ENCODE peak calls at places on chromosomes 12 and 14, in nine cellular contexts. K is right lobe of liver, B is cardiac muscle cell, Z is GM23248, Y is T-helper 17 cell, N is thoracic aorta, M is tibial artery, T is A673, W is stomach. X is an unnamed sample.
A peak's percentile ranks its signal among the peaks of the same experiment; 100 is the strongest.

GRCh38 chr12:116771651-116772050 is 33.5 kb downstream of the RNFT2 start:
- DNase-seq in B (no peak), W (no peak), N (no peak), K (no peak), T (no peak), M (no peak), Y (no peak), Z (no peak), X (no peak)

GRCh38 chr12:3171195-3171591 is 94.0 kb downstream of the TSPAN9 start:
- DNase-seq in W (no peak), Z (no peak), N (no peak), B (peak; percentile 14), K (no peak), Y (no peak), M (no peak), T (no peak), X (no peak)

GRCh38 chr12:130044991-130045621 is 117.2 kb upstream of the FZD10 start:
- DNase-seq in N (no peak), Y (no peak), B (no peak), Z (no peak), K (peak; percentile 71), W (no peak), T (no peak), M (no peak), X (no peak)

GRCh38 chr14:100573757-100574641 is 13.2 kb downstream of the BEGAIN start:
- DNase-seq in T (no peak), M (no peak), W (no peak), N (no peak), B (no peak), Y (no peak), Z (no peak), K (no peak), X (peak; percentile 58)

GRCh38 chr12:21962821-21963220 is 21.6 kb upstream of the ABCC9 start:
- DNase-seq in Z (no peak), Y (no peak), K (no peak), M (no peak), N (no peak), W (no peak), T (no peak), B (no peak), X (no peak)

GRCh38 chr12:116194935-116195431 is 82.5 kb downstream of the MED13L start:
- DNase-seq in B (no peak), W (no peak), K (no peak), T (no peak), N (no peak), M (no peak), Y (peak; percentile 33), Z (no peak), X (no peak)

GRCh38 chr14:92254786-92255185 is 68.2 kb upstream of the SLC24A4 start:
- DNase-seq in B (peak; percentile 61), K (no peak), T (no peak), Y (no peak), W (no peak), Z (peak; percentile 73), M (peak; percentile 69), N (no peak), X (no peak)

GRCh38 chr12:120067084-120067869 is 49.3 kb downstream of the RAB35 start:
- DNase-seq in K (no peak), Z (no peak), Y (no peak), T (no peak), B (no peak), N (no peak), M (no peak), W (no peak), X (no peak)

GRCh38 chr12:68119724-68120211 is 39.8 kb downstream of the IFNG start:
- DNase-seq in M (no peak), W (no peak), B (no peak), Y (no peak), K (no peak), T (no peak), N (no peak), Z (no peak), X (no peak)

GRCh38 chr12:102958073-102958829 is 777 bp downstream of the ASCL1 start:
- DNase-seq in N (no peak), W (no peak), M (no peak), T (no peak), K (no peak), B (peak; percentile 50), Z (peak; percentile 54), Y (no peak), X (no peak)

GRCh38 chr12:106248849-106249371 is 1.1 kb upstream of the CKAP4 start:
- DNase-seq in K (peak; percentile 51), M (no peak), W (no peak), B (peak; percentile 54), N (no peak), Y (no peak), Z (peak; percentile 90), T (peak; percentile 11), X (peak; percentile 64)

GRCh38 chr12:67275380-67275913 is 6.3 kb downstream of the CAND1 start:
- DNase-seq in N (no peak), M (no peak), W (no peak), Z (peak; percentile 22), T (no peak), B (no peak), Y (no peak), K (peak; percentile 68), X (no peak)

GRCh38 chr12:122862110-122862634 is 26.9 kb downstream of the HIP1R start:
- DNase-seq in Z (no peak), K (no peak), B (no peak), N (no peak), W (no peak), M (peak; percentile 44), Y (no peak), T (no peak), X (no peak)

GRCh38 chr12:61854902-61855301 is 405.3 kb upstream of the USP15 start:
- DNase-seq in M (no peak), Z (peak; percentile 2), N (no peak), B (no peak), W (no peak), T (no peak), Y (no peak), K (no peak), X (no peak)

GRCh38 chr12:47615711-47616110 is 90.1 kb downstream of the RPAP3 start:
- DNase-seq in Z (no peak), B (no peak), M (no peak), K (no peak), Y (no peak), N (no peak), W (no peak), T (no peak), X (no peak)

GRCh38 chr12:47609806-47610205 is 96.0 kb downstream of the RPAP3 start:
- DNase-seq in N (no peak), Y (no peak), W (no peak), T (no peak), K (no peak), B (no peak), M (no peak), Z (no peak), X (no peak)

GRCh38 chr12:47614521-47614920 is 91.3 kb downstream of the RPAP3 start:
- DNase-seq in W (no peak), N (no peak), Y (no peak), T (no peak), Z (no peak), B (no peak), M (no peak), K (no peak), X (no peak)

GRCh38 chr12:47612953-47613352 is 92.9 kb downstream of the RPAP3 start:
- DNase-seq in W (no peak), Z (no peak), M (no peak), K (no peak), N (no peak), T (no peak), B (no peak), Y (no peak), X (no peak)

GRCh38 chr12:47610847-47611246 is 95.0 kb downstream of the RPAP3 start:
- DNase-seq in B (no peak), W (no peak), M (no peak), Y (no peak), T (no peak), K (no peak), Z (no peak), N (no peak), X (no peak)
- H3K9me3 ChIP-seq in B (no peaks in the 10 kb centered on the region), W (no peaks in the 10 kb centered on the region), M (no peaks in the 10 kb centered on the region), Y (no peaks in the 10 kb centered on the region), T (peaks cover 3% of the 10 kb centered on the region), K (no peaks in the 10 kb centered on the region), Z (no peaks in the 10 kb centered on the region), N (no peaks in the 10 kb centered on the region), X (peaks cover 15% of the 10 kb centered on the region)

GRCh38 chr14:19799880-19800279 is 3.7 kb upstream of the OR4N2 start:
- DNase-seq in B (no peak), T (no peak), M (peak; percentile 43), W (no peak), Y (no peak), N (no peak), Z (no peak), K (no peak), X (peak; percentile 24)
- H3K9me3 ChIP-seq in B (no peaks in the 10 kb centered on the region), T (peaks cover 19% of the 10 kb centered on the region), M (no peaks in the 10 kb centered on the region), W (no peaks in the 10 kb centered on the region), Y (no peaks in the 10 kb centered on the region), N (no peaks in the 10 kb centered on the region), Z (no peaks in the 10 kb centered on the region), K (no peaks in the 10 kb centered on the region), X (no peaks in the 10 kb centered on the region)

DNA sequence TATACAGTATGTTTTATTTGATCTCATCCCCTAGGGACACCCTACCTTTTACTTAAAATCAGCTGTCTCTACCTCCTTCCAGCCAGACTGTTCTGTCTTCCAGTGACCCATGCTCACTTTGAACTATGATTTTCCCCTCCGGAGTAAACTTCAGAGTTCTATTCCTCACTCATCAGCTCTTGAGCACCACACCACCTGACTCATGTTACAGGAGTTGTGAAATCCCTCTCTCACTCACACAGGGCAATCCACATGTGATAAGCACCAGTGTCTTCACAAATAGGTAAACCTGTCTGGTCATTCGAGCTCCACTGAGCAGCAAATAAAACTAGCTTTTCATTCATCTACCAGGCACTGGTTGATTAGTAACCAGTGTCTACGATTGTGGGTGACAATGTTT is 177.3 kb upstream of the BMP4 start:
- DNase-seq in B (peak; percentile 29), T (no peak), Y (no peak), K (peak; percentile 46), Z (peak; percentile 32), M (no peak), W (no peak), N (no peak), X (no peak)
- H3K9me3 ChIP-seq in B (no peaks in the 10 kb centered on the region), T (no peaks in the 10 kb centered on the region), Y (no peaks in the 10 kb centered on the region), K (no peaks in the 10 kb centered on the region), Z (no peaks in the 10 kb centered on the region), M (no peaks in the 10 kb centered on the region), W (no peaks in the 10 kb centered on the region), N (no peaks in the 10 kb centered on the region), X (no peaks in the 10 kb centered on the region)

GRCh38 chr12:34398366-34398705 is 376.0 kb downstream of the ALG10 start:
- DNase-seq in T (no peak), N (no peak), Y (no peak), B (no peak), M (peak; percentile 49), K (peak; percentile 20), Z (no peak), W (peak; percentile 16), X (peak; percentile 16)

GRCh38 chr12:34398706-34399630 is 376.7 kb downstream of the ALG10 start:
- DNase-seq in N (no peak), T (no peak), Z (no peak), B (no peak), K (peak; percentile 27), M (peak; percentile 57), Y (no peak), W (peak; percentile 16), X (peak; percentile 12)

GRCh38 chr12:34396861-34397590 is 374.7 kb downstream of the ALG10 start:
- DNase-seq in Y (no peak), B (no peak), W (peak; percentile 5), K (peak; percentile 23), M (peak; percentile 56), T (no peak), Z (no peak), N (no peak), X (peak; percentile 15)

GRCh38 chr12:34396006-34396860 is 373.9 kb downstream of the ALG10 start:
- DNase-seq in B (no peak), Z (no peak), T (no peak), M (peak; percentile 51), W (peak; percentile 7), Y (no peak), N (no peak), K (peak; percentile 19), X (peak; percentile 8)

GRCh38 chr12:34397591-34398365 is 375.5 kb downstream of the ALG10 start:
- DNase-seq in B (no peak), W (peak; percentile 17), N (no peak), Y (no peak), T (no peak), M (peak; percentile 49), Z (no peak), K (peak; percentile 23), X (no peak)
- H3K9me3 ChIP-seq in B (no peaks in the 10 kb centered on the region), W (peaks cover 11% of the 10 kb centered on the region), N (peaks cover 6% of the 10 kb centered on the region), Y (no peaks in the 10 kb centered on the region), T (peaks cover 24% of the 10 kb centered on the region), M (no peaks in the 10 kb centered on the region), Z (no peaks in the 10 kb centered on the region), K (no peaks in the 10 kb centered on the region), X (peaks cover 30% of the 10 kb centered on the region)